ENCODE peak calls at places on chromosomes 2 and 18, in seven cellular contexts. One of them, this sample, is unnamed.

GRCh38 chr2:44171018-44171417 is 2.3 kb downstream of the PPM1B start:
- DNase-seq in OCI-LY7: no peak
- DNase-seq in spleen: no peak
- DNase-seq in thyroid gland: no peak
- DNase-seq in AG04449: peak; percentile 21
- DNase-seq in GM12865: no peak
- DNase-seq in activated B cell treated with CpG ODN at 0.5 μM for 24 hours: no peak
- DNase-seq in this sample: no peak

GRCh38 chr2:161250864-161251436 is 57.3 kb upstream of the PSMD14 start:
- DNase-seq in thyroid gland: no peak
- DNase-seq in spleen: no peak
- DNase-seq in OCI-LY7: peak; percentile 70
- DNase-seq in GM12865: peak; percentile 61
- DNase-seq in activated B cell treated with CpG ODN at 0.5 μM for 24 hours: no peak
- DNase-seq in AG04449: no peak
- DNase-seq in this sample: no peak

GRCh38 chr2:74567862-74568261 is 13.3 kb downstream of the DOK1 start:
- DNase-seq in thyroid gland: no peak
- DNase-seq in activated B cell treated with CpG ODN at 0.5 μM for 24 hours: no peak
- DNase-seq in OCI-LY7: no peak
- DNase-seq in spleen: no peak
- DNase-seq in GM12865: no peak
- DNase-seq in AG04449: peak; percentile 89
- DNase-seq in this sample: no peak

GRCh38 chr2:11368059-11368572 is 23.7 kb upstream of the ROCK2 start:
- DNase-seq in thyroid gland: peak; percentile 32
- DNase-seq in activated B cell treated with CpG ODN at 0.5 μM for 24 hours: no peak
- DNase-seq in spleen: no peak
- DNase-seq in AG04449: no peak
- DNase-seq in OCI-LY7: no peak
- DNase-seq in GM12865: no peak
- DNase-seq in this sample: no peak

GRCh38 chr2:13005761-13006336 is 289.1 kb downstream of the TRIB2 start:
- DNase-seq in activated B cell treated with CpG ODN at 0.5 μM for 24 hours: no peak
- DNase-seq in spleen: no peak
- DNase-seq in GM12865: no peak
- DNase-seq in OCI-LY7: no peak
- DNase-seq in AG04449: no peak
- DNase-seq in thyroid gland: no peak
- DNase-seq in this sample: no peak

GRCh38 chr18:58391113-58391892 is 237.6 kb downstream of the ALPK2 start:
- DNase-seq in thyroid gland: no peak
- DNase-seq in GM12865: no peak
- DNase-seq in AG04449: no peak
- DNase-seq in spleen: no peak
- DNase-seq in activated B cell treated with CpG ODN at 0.5 μM for 24 hours: no peak
- DNase-seq in OCI-LY7: no peak
- DNase-seq in this sample: no peak

GRCh38 chr2:23767871-23768611 is 158.9 kb downstream of the ATAD2B start:
- DNase-seq in AG04449: no peak
- DNase-seq in GM12865: no peak
- DNase-seq in activated B cell treated with CpG ODN at 0.5 μM for 24 hours: no peak
- DNase-seq in spleen: no peak
- DNase-seq in OCI-LY7: no peak
- DNase-seq in thyroid gland: no peak
- DNase-seq in this sample: no peak

GRCh38 chr2:17583646-17584045 is 43.1 kb downstream of the VSNL1 start:
- DNase-seq in activated B cell treated with CpG ODN at 0.5 μM for 24 hours: no peak
- DNase-seq in spleen: no peak
- DNase-seq in AG04449: no peak
- DNase-seq in OCI-LY7: no peak
- DNase-seq in thyroid gland: no peak
- DNase-seq in GM12865: no peak
- DNase-seq in this sample: no peak

GRCh38 chr2:130365075-130365474 is 9.2 kb downstream of the PTPN18 start:
- DNase-seq in OCI-LY7: no peak
- DNase-seq in GM12865: no peak
- DNase-seq in activated B cell treated with CpG ODN at 0.5 μM for 24 hours: no peak
- DNase-seq in spleen: no peak
- DNase-seq in thyroid gland: no peak
- DNase-seq in AG04449: no peak
- DNase-seq in this sample: no peak

GRCh38 chr2:165837122-165837521 is 43.1 kb upstream of the GALNT3 start:
- DNase-seq in OCI-LY7: no peak
- DNase-seq in AG04449: peak; percentile 14
- DNase-seq in thyroid gland: no peak
- DNase-seq in GM12865: no peak
- DNase-seq in spleen: no peak
- DNase-seq in activated B cell treated with CpG ODN at 0.5 μM for 24 hours: no peak
- DNase-seq in this sample: no peak

GRCh38 chr2:9740382-9741040 is 102.8 kb upstream of the TAF1B start:
- DNase-seq in AG04449: no peak
- DNase-seq in activated B cell treated with CpG ODN at 0.5 μM for 24 hours: no peak
- DNase-seq in thyroid gland: no peak
- DNase-seq in spleen: no peak
- DNase-seq in OCI-LY7: no peak
- DNase-seq in GM12865: no peak
- DNase-seq in this sample: no peak

GRCh38 chr2:231563378-231563961 is 29.2 kb upstream of the TEX44 start:
- DNase-seq in activated B cell treated with CpG ODN at 0.5 μM for 24 hours: no peak
- DNase-seq in spleen: no peak
- DNase-seq in GM12865: peak; percentile 78
- DNase-seq in AG04449: no peak
- DNase-seq in thyroid gland: peak; percentile 35
- DNase-seq in OCI-LY7: peak; percentile 68
- DNase-seq in this sample: peak; percentile 78

GRCh38 chr2:8039732-8040131 is 642.1 kb upstream of the ID2 start:
- DNase-seq in thyroid gland: no peak
- DNase-seq in spleen: no peak
- DNase-seq in GM12865: no peak
- DNase-seq in AG04449: no peak
- DNase-seq in activated B cell treated with CpG ODN at 0.5 μM for 24 hours: no peak
- DNase-seq in OCI-LY7: no peak
- DNase-seq in this sample: no peak

GRCh38 chr2:237061356-237061755 is 24.3 kb upstream of the COPS8 start:
- DNase-seq in AG04449: no peak
- DNase-seq in OCI-LY7: no peak
- DNase-seq in spleen: no peak
- DNase-seq in GM12865: no peak
- DNase-seq in thyroid gland: no peak
- DNase-seq in activated B cell treated with CpG ODN at 0.5 μM for 24 hours: no peak
- DNase-seq in this sample: no peak

GRCh38 chr18:39564716-39565115 is 1999.1 kb upstream of the CELF4 start:
- DNase-seq in AG04449: no peak
- DNase-seq in thyroid gland: no peak
- DNase-seq in GM12865: no peak
- DNase-seq in activated B cell treated with CpG ODN at 0.5 μM for 24 hours: no peak
- DNase-seq in spleen: no peak
- DNase-seq in OCI-LY7: no peak
- DNase-seq in this sample: no peak

GRCh38 chr2:6301426-6301825 is 564.3 kb downstream of the CMPK2 start:
- DNase-seq in GM12865: no peak
- DNase-seq in activated B cell treated with CpG ODN at 0.5 μM for 24 hours: no peak
- DNase-seq in AG04449: no peak
- DNase-seq in spleen: no peak
- DNase-seq in OCI-LY7: no peak
- DNase-seq in thyroid gland: no peak
- DNase-seq in this sample: no peak

GRCh38 chr2:9772999-9773904 is 70.0 kb upstream of the TAF1B start:
- DNase-seq in thyroid gland: no peak
- DNase-seq in activated B cell treated with CpG ODN at 0.5 μM for 24 hours: no peak
- DNase-seq in OCI-LY7: no peak
- DNase-seq in AG04449: no peak
- DNase-seq in spleen: peak; percentile 45
- DNase-seq in GM12865: no peak
- DNase-seq in this sample: no peak

GRCh38 chr2:173983414-173983871 is 18.3 kb upstream of the SP3 start:
- DNase-seq in thyroid gland: no peak
- DNase-seq in GM12865: no peak
- DNase-seq in AG04449: no peak
- DNase-seq in OCI-LY7: no peak
- DNase-seq in activated B cell treated with CpG ODN at 0.5 μM for 24 hours: no peak
- DNase-seq in spleen: no peak
- DNase-seq in this sample: no peak

GRCh38 chr2:85264471-85264870 is 63.3 kb downstream of the TGOLN2 start:
- DNase-seq in GM12865: no peak
- DNase-seq in spleen: no peak
- DNase-seq in AG04449: peak; percentile 37
- DNase-seq in activated B cell treated with CpG ODN at 0.5 μM for 24 hours: no peak
- DNase-seq in thyroid gland: no peak
- DNase-seq in OCI-LY7: no peak
- DNase-seq in this sample: no peak

GRCh38 chr2:121471571-121472464 is 58.9 kb upstream of the RNU4ATAC start:
- DNase-seq in activated B cell treated with CpG ODN at 0.5 μM for 24 hours: no peak
- DNase-seq in spleen: no peak
- DNase-seq in AG04449: peak; percentile 47
- DNase-seq in OCI-LY7: no peak
- DNase-seq in GM12865: no peak
- DNase-seq in thyroid gland: no peak
- DNase-seq in this sample: no peak

GRCh38 chr2:159128191-159128590 is 158.3 kb downstream of the WDSUB1 start:
- DNase-seq in AG04449: no peak
- DNase-seq in spleen: no peak
- DNase-seq in GM12865: no peak
- DNase-seq in OCI-LY7: no peak
- DNase-seq in activated B cell treated with CpG ODN at 0.5 μM for 24 hours: no peak
- DNase-seq in thyroid gland: no peak
- DNase-seq in this sample: no peak

GRCh38 chr2:190511104-190511503 is 23.4 kb downstream of the NEMP2 start:
- DNase-seq in activated B cell treated with CpG ODN at 0.5 μM for 24 hours: no peak
- DNase-seq in thyroid gland: no peak
- DNase-seq in spleen: no peak
- DNase-seq in GM12865: no peak
- DNase-seq in OCI-LY7: peak; percentile 7
- DNase-seq in AG04449: no peak
- DNase-seq in this sample: no peak

GRCh38 chr2:232238108-232238507 is 140.4 kb upstream of the ALPP start:
- DNase-seq in spleen: no peak
- DNase-seq in thyroid gland: no peak
- DNase-seq in GM12865: no peak
- DNase-seq in activated B cell treated with CpG ODN at 0.5 μM for 24 hours: no peak
- DNase-seq in OCI-LY7: no peak
- DNase-seq in AG04449: no peak
- DNase-seq in this sample: no peak

GRCh38 chr2:320561-320960 is 32.7 kb upstream of the ALKAL2 start:
- DNase-seq in OCI-LY7: no peak
- DNase-seq in GM12865: no peak
- DNase-seq in activated B cell treated with CpG ODN at 0.5 μM for 24 hours: no peak
- DNase-seq in thyroid gland: no peak
- DNase-seq in AG04449: no peak
- DNase-seq in spleen: no peak
- DNase-seq in this sample: no peak

GRCh38 chr2:183541766-183542165 is 417.5 kb downstream of the NUP35 start:
- DNase-seq in thyroid gland: no peak
- DNase-seq in AG04449: no peak
- DNase-seq in spleen: no peak
- DNase-seq in GM12865: no peak
- DNase-seq in OCI-LY7: no peak
- DNase-seq in activated B cell treated with CpG ODN at 0.5 μM for 24 hours: no peak
- DNase-seq in this sample: no peak

GRCh38 chr2:20496069-20496468 is 49.2 kb downstream of the RHOB start:
- DNase-seq in spleen: no peak
- DNase-seq in OCI-LY7: no peak
- DNase-seq in activated B cell treated with CpG ODN at 0.5 μM for 24 hours: no peak
- DNase-seq in GM12865: no peak
- DNase-seq in thyroid gland: peak; percentile 47
- DNase-seq in AG04449: peak; percentile 37
- DNase-seq in this sample: no peak

GRCh38 chr18:74410441-74410992 is 46.6 kb downstream of the DIPK1C start:
- DNase-seq in OCI-LY7: no peak
- DNase-seq in thyroid gland: no peak
- DNase-seq in spleen: no peak
- DNase-seq in AG04449: no peak
- DNase-seq in activated B cell treated with CpG ODN at 0.5 μM for 24 hours: no peak
- DNase-seq in GM12865: no peak
- DNase-seq in this sample: no peak
- TF ChIP-seq CTCF in OCI-LY7: no peak
- TF ChIP-seq CTCF in thyroid gland: no peak
- TF ChIP-seq CTCF in spleen: no peak
- TF ChIP-seq CTCF in AG04449: no peak
- TF ChIP-seq CTCF in activated B cell treated with CpG ODN at 0.5 μM for 24 hours: no peak
- TF ChIP-seq CTCF in GM12865: no peak
- TF ChIP-seq CTCF in this sample: no peak

DNA sequence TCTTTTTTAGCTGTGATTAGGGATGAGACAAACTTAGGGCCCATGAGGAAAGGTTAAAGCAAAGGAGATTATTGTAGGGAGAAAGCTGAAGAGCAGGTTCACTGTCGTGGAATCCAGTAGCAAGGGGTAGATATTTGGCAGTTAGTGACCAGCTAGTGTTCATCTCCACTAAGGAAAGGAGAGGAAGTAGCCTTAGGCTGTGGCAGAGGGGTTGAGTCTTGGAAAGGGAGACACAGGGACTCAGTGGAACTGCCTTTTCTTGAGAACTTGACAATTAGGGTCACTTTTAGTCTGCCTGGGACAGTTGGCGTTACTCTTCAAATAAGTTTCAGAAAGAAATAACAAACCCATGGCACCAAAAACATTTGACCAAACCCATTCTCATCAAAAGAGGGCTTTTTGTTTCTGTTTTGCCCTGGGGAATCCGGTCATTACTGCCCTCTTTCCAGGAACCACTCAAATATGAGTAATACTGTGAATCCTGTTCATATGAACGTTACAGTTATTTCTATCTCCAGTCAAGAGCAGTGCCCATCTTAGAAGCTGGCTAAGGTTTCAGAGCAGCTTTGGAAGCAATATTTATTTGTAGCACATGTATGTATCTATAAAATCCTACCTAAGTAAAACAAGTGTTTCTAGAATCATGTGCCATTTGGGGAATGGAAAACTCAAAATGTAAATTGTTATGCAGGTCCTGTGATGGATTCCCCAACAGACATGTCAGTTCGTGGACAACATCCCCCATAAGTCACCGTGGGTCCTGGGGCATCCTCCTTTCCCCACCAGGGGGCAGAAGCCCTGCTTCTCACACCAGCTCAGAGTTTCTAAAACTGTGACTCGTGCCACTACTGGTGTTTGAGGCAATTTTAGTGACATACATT is 77.3 kb upstream of the PHLPP1 start:
- DNase-seq in OCI-LY7: peak; percentile 58
- DNase-seq in thyroid gland: no peak
- DNase-seq in spleen: no peak
- DNase-seq in activated B cell treated with CpG ODN at 0.5 μM for 24 hours: peak; percentile 20
- DNase-seq in AG04449: no peak
- DNase-seq in GM12865: peak; percentile 79
- DNase-seq in this sample: peak; percentile 70
- TF ChIP-seq CTCF in OCI-LY7: peak; percentile 78
- TF ChIP-seq CTCF in thyroid gland: no peak
- TF ChIP-seq CTCF in spleen: peak; percentile 66
- TF ChIP-seq CTCF in activated B cell treated with CpG ODN at 0.5 μM for 24 hours: no peak
- TF ChIP-seq CTCF in AG04449: peak; percentile 29
- TF ChIP-seq CTCF in GM12865: peak; percentile 77
- TF ChIP-seq CTCF in this sample: peak; percentile 61

GRCh38 chr18:3885209-3885792 is 435.3 kb downstream of the TGIF1 start:
- DNase-seq in OCI-LY7: peak; percentile 71
- DNase-seq in thyroid gland: no peak
- DNase-seq in activated B cell treated with CpG ODN at 0.5 μM for 24 hours: no peak
- DNase-seq in spleen: no peak
- DNase-seq in GM12865: peak; percentile 26
- DNase-seq in AG04449: no peak
- DNase-seq in this sample: no peak
- TF ChIP-seq CTCF in OCI-LY7: peak; percentile 81
- TF ChIP-seq CTCF in thyroid gland: no peak
- TF ChIP-seq CTCF in activated B cell treated with CpG ODN at 0.5 μM for 24 hours: no peak
- TF ChIP-seq CTCF in spleen: no peak
- TF ChIP-seq CTCF in GM12865: peak; percentile 21
- TF ChIP-seq CTCF in AG04449: peak; percentile 3
- TF ChIP-seq CTCF in this sample: no peak

GRCh38 chr18:54671291-54671881 is 80.3 kb downstream of the DYNAP start:
- DNase-seq in spleen: no peak
- DNase-seq in GM12865: peak; percentile 17
- DNase-seq in thyroid gland: no peak
- DNase-seq in AG04449: no peak
- DNase-seq in activated B cell treated with CpG ODN at 0.5 μM for 24 hours: no peak
- DNase-seq in OCI-LY7: peak; percentile 34
- DNase-seq in this sample: peak; percentile 32
- TF ChIP-seq CTCF in spleen: peak; percentile 36
- TF ChIP-seq CTCF in GM12865: peak; percentile 33
- TF ChIP-seq CTCF in thyroid gland: peak; percentile 59
- TF ChIP-seq CTCF in AG04449: peak; percentile 6
- TF ChIP-seq CTCF in activated B cell treated with CpG ODN at 0.5 μM for 24 hours: no peak
- TF ChIP-seq CTCF in OCI-LY7: peak; percentile 81
- TF ChIP-seq CTCF in this sample: peak; percentile 38